ENCODE peak calls at places on chromosomes 16 and 17, in five cellular contexts. T, Y, K, F and P are unnamed samples.

GRCh38 chr16:8850279-8850885 is 18.4 kb downstream of the CARHSP1 start:
- DNase-seq in F (no peak), T (peak; percentile 77), K (peak; percentile 96), Y (no peak), P (peak; percentile 70)

GRCh38 chr16:72480926-72481325 is 309.0 kb upstream of the PMFBP1 start:
- DNase-seq in T (no peak), F (no peak), Y (no peak), K (peak; percentile 44), P (no peak)

GRCh38 chr16:69839798-69840409 is 77.8 kb downstream of the WWP2 start:
- DNase-seq in T (peak; percentile 68), Y (no peak), K (no peak), F (no peak), P (no peak)

GRCh38 chr16:75506567-75506966 is 11.3 kb upstream of the CHST6 start:
- DNase-seq in Y (peak; percentile 74), K (peak; percentile 97), F (no peak), T (peak; percentile 66), P (peak; percentile 85)

GRCh38 chr16:29009050-29009837 is 24.4 kb downstream of the LAT start:
- DNase-seq in Y (no peak), F (no peak), K (no peak), T (no peak), P (no peak)

GRCh38 chr16:4850211-4850610 is 2.9 kb downstream of the UBN1 start:
- DNase-seq in K (no peak), Y (no peak), T (no peak), F (no peak), P (no peak)

GRCh38 chr16:88570691-88571092 is 489 bp downstream of the ZC3H18 start:
- DNase-seq in F (no peak), Y (no peak), K (peak; percentile 18), T (no peak), P (no peak)

GRCh38 chr16:63982156-63982555 is 1139.7 kb downstream of the CDH11 start:
- DNase-seq in K (no peak), T (no peak), Y (no peak), F (no peak), P (no peak)

GRCh38 chr16:80903616-80904015 is 99.2 kb upstream of the CDYL2 start:
- DNase-seq in Y (no peak), T (no peak), F (no peak), K (no peak), P (no peak)

GRCh38 chr17:67518881-67519280 is 141.8 kb downstream of the PITPNC1 start:
- DNase-seq in K (no peak), Y (peak; percentile 28), T (no peak), F (no peak), P (no peak)

GRCh38 chr17:67365762-67366192 is 600 bp downstream of the PSMD12 start:
- DNase-seq in Y (peak; percentile 65), F (no peak), K (peak; percentile 86), T (no peak), P (no peak)

GRCh38 chr16:79712273-79712672 is 111.7 kb upstream of the MAF start:
- DNase-seq in K (no peak), T (no peak), F (no peak), Y (no peak), P (no peak)

GRCh38 chr17:4417129-4417667 is 16.5 kb upstream of the SPNS3 start:
- DNase-seq in K (no peak), T (no peak), F (no peak), Y (no peak), P (no peak)

GRCh38 chr17:51240275-51240674 is 19.6 kb downstream of the MBTD1 start:
- DNase-seq in Y (no peak), K (no peak), F (no peak), T (no peak), P (no peak)

GRCh38 chr17:78343433-78344201 is 16.3 kb downstream of the SOCS3 start:
- DNase-seq in Y (peak; percentile 69), F (no peak), T (no peak), K (no peak), P (no peak)

GRCh38 chr16:81738831-81739496 is 40.1 kb upstream of the PLCG2 start:
- DNase-seq in F (no peak), T (peak; percentile 70), Y (peak; percentile 86), K (no peak), P (peak; percentile 94)

GRCh38 chr16:89697161-89697615 is 4.3 kb downstream of the SPATA2L start:
- DNase-seq in T (peak; percentile 32), K (no peak), F (no peak), Y (no peak), P (no peak)

GRCh38 chr17:78442648-78443128 is 64.2 kb downstream of the PGS1 start:
- DNase-seq in K (peak; percentile 74), T (peak; percentile 77), Y (peak; percentile 91), F (no peak), P (peak; percentile 100)

GRCh38 chr17:73533801-73534574 is 110.3 kb downstream of the SDK2 start:
- DNase-seq in F (no peak), Y (no peak), T (no peak), K (no peak), P (no peak)

GRCh38 chr16:81731636-81732035 is 47.5 kb upstream of the PLCG2 start:
- DNase-seq in Y (no peak), K (no peak), F (no peak), T (no peak), P (no peak)

GRCh38 chr17:7403043-7403901 is 625 bp downstream of the TMEM256 start:
- DNase-seq in Y (no peak), K (no peak), F (no peak), T (peak; percentile 76), P (no peak)

GRCh38 chr16:88356727-88357199 is 26.0 kb upstream of the ZNF469 start:
- DNase-seq in F (no peak), T (peak; percentile 22), K (no peak), Y (no peak), P (peak; percentile 39)

GRCh38 chr16:17342031-17342430 is 128.7 kb downstream of the XYLT1 start:
- DNase-seq in T (no peak), K (no peak), Y (peak; percentile 86), F (no peak), P (peak; percentile 80)

GRCh38 chr16:84059111-84059510 is 16.5 kb upstream of the SLC38A8 start:
- DNase-seq in T (peak; percentile 34), Y (no peak), K (peak; percentile 3), F (no peak), P (no peak)

GRCh38 chr17:1193300-1193699 is 13.5 kb upstream of the ABR start:
- DNase-seq in F (no peak), K (no peak), Y (no peak), T (no peak), P (no peak)

GRCh38 chr16:14280541-14280940 is 209.4 kb downstream of the MRTFB start:
- DNase-seq in F (no peak), K (no peak), Y (no peak), T (no peak), P (no peak)

GRCh38 chr17:77308768-77309726 is 168.3 kb downstream of the SEC14L1 start:
- DNase-seq in Y (no peak), T (no peak), K (peak; percentile 78), F (no peak), P (peak; percentile 67)

GRCh38 chr17:76540381-76541300 is 797 bp downstream of the PRCD start:
- DNase-seq in K (peak; percentile 96), F (peak; percentile 83), T (peak; percentile 97), Y (no peak), P (peak; percentile 88)

GRCh38 chr17:1221209-1221608 is 41.4 kb upstream of the ABR start:
- DNase-seq in T (no peak), Y (no peak), F (no peak), K (no peak), P (no peak)

GRCh38 chr17:81991684-81992513 is 14.5 kb downstream of the ASPSCR1 start:
- DNase-seq in T (peak; percentile 90), K (peak; percentile 4), Y (no peak), F (no peak), P (no peak)

GRCh38 chr17:64599187-64599676 is 62.9 kb downstream of the SMURF2 start:
- DNase-seq in T (no peak), K (no peak), F (no peak), Y (no peak), P (peak; percentile 61)

GRCh38 chr17:18314731-18315497 is at the start of the genes SMCR8 and TOP3A:
- DNase-seq in Y (peak; percentile 84), K (peak; percentile 98), F (peak; percentile 95), T (peak; percentile 97), P (peak; percentile 98)
- TF ChIP-seq CTCF in Y (no peak), K (no peak), F (no peak), T (no peak), P (no peak)

GRCh38 chr16:533391-534088 is 6.0 kb downstream of the CAPN15 start:
- DNase-seq in Y (no peak), K (no peak), T (no peak), F (no peak), P (no peak)
- TF ChIP-seq CTCF in Y (no peak), K (no peak), T (no peak), F (no peak), P (no peak)

DNA sequence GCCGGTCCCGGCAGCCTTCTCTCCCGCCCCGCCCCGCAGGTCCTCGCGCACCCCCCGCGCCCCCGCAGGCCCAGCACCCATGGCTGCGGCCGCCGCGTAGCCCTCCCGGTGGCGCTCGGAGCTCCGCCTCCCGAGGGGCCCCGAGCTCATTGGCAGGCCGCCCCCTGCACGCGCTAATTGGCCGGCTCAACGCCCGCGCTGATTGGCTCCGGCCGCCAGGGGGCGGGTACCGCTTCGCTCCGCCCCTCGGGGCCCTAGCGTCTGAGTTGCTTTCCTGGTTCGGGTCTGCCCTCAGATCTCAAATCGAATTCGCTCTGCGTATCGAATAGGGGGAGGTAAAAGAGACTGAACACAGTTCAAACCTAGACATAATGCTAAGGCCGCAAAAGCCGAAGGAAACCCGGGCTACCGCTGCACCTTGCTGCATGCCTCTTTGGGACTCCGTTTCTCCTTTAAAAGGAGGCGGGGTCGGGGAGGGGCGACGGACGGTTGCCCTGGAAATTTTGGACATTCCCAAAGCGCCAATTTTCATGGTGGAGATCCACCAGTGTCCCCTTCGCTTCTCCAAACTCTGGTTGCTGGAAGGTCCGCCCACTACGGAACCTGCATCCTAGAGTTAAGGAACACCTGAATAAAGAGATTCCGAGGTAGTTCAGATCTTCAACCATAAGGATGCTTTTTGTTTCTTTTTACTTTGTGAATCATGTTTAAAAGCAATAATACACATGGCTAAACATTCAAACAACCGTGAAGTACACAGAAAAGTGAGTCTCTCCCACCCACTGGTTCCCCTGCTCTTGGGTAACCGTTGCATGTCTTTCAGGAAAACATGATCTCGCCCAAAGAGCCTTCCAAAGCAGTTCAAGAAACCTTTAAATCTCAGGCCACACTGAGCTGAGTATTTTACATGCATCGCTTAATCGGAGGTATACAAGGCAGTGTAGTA is at the start of gene DEXI:
- DNase-seq in K (peak; percentile 87), T (peak; percentile 96), Y (peak; percentile 84), F (peak; percentile 48), P (peak; percentile 76)
- TF ChIP-seq CTCF in K (no peak), T (peak; percentile 38), Y (no peak), F (no peak), P (peak; percentile 25)

GRCh38 chr17:57603978-57604377 is 141.1 kb downstream of the CCDC182 start:
- DNase-seq in T (no peak), K (no peak), F (no peak), Y (peak; percentile 78), P (peak; percentile 76)

GRCh38 chr17:57606111-57606875 is 138.8 kb downstream of the CCDC182 start:
- DNase-seq in F (no peak), Y (no peak), T (no peak), K (no peak), P (no peak)

GRCh38 chr17:57603541-57603940 is 141.6 kb downstream of the CCDC182 start:
- DNase-seq in T (no peak), K (no peak), F (no peak), Y (no peak), P (no peak)

GRCh38 chr17:57605734-57606105 is 139.4 kb downstream of the CCDC182 start:
- DNase-seq in T (peak; percentile 4), Y (no peak), K (no peak), F (no peak), P (no peak)

GRCh38 chr17:57604771-57605733 is 140.0 kb downstream of the CCDC182 start:
- DNase-seq in K (peak; percentile 55), T (peak; percentile 62), F (peak; percentile 9), Y (no peak), P (no peak)
- TF ChIP-seq CTCF in K (no peak), T (no peak), F (peak; percentile 3), Y (no peak), P (no peak)